ENCODE peak calls at places on chromosomes 4 and X, in seven cellular contexts. One of them, this sample, is unnamed.

GRCh38 chrX:148878371-148878770 is 378.0 kb downstream of the AFF2 start:
- DNase-seq in lower leg skin: no peak
- DNase-seq in skeletal muscle cell: no peak
- DNase-seq in OCI-M1: no peak
- DNase-seq in H4: peak; percentile 5
- DNase-seq in HEK293T: no peak
- DNase-seq in RPMI8226: no peak
- DNase-seq in this sample: no peak

GRCh38 chrX:97563531-97564133 is 679.9 kb downstream of the RPA4 start:
- DNase-seq in lower leg skin: peak; percentile 12
- DNase-seq in skeletal muscle cell: peak; percentile 11
- DNase-seq in OCI-M1: peak; percentile 84
- DNase-seq in H4: peak; percentile 74
- DNase-seq in HEK293T: no peak
- DNase-seq in RPMI8226: peak; percentile 76
- DNase-seq in this sample: peak; percentile 45

GRCh38 chrX:69263421-69263820 is 98.2 kb upstream of the PJA1 start:
- DNase-seq in lower leg skin: no peak
- DNase-seq in skeletal muscle cell: no peak
- DNase-seq in OCI-M1: no peak
- DNase-seq in H4: no peak
- DNase-seq in HEK293T: no peak
- DNase-seq in RPMI8226: no peak
- DNase-seq in this sample: no peak

GRCh38 chrX:53312946-53313745 is 31.8 kb upstream of the IQSEC2 start:
- DNase-seq in lower leg skin: peak; percentile 35
- DNase-seq in skeletal muscle cell: no peak
- DNase-seq in OCI-M1: peak; percentile 86
- DNase-seq in H4: peak; percentile 30
- DNase-seq in HEK293T: peak; percentile 76
- DNase-seq in RPMI8226: peak; percentile 61
- DNase-seq in this sample: peak; percentile 70

GRCh38 chr4:142404191-142404611 is 441.9 kb downstream of the INPP4B start:
- DNase-seq in lower leg skin: no peak
- DNase-seq in skeletal muscle cell: no peak
- DNase-seq in OCI-M1: peak; percentile 84
- DNase-seq in H4: peak; percentile 55
- DNase-seq in HEK293T: no peak
- DNase-seq in RPMI8226: peak; percentile 14
- DNase-seq in this sample: peak; percentile 21

GRCh38 chrX:54785901-54786300 is 12.2 kb downstream of the ITIH6 start:
- DNase-seq in lower leg skin: no peak
- DNase-seq in skeletal muscle cell: no peak
- DNase-seq in OCI-M1: peak; percentile 39
- DNase-seq in H4: peak; percentile 9
- DNase-seq in HEK293T: peak; percentile 26
- DNase-seq in RPMI8226: peak; percentile 25
- DNase-seq in this sample: no peak

GRCh38 chrX:110418857-110419249 is 60.2 kb downstream of the RTL9 start:
- DNase-seq in lower leg skin: no peak
- DNase-seq in skeletal muscle cell: peak; percentile 75
- DNase-seq in OCI-M1: peak; percentile 12
- DNase-seq in H4: peak; percentile 39
- DNase-seq in HEK293T: peak; percentile 44
- DNase-seq in RPMI8226: no peak
- DNase-seq in this sample: no peak

GRCh38 chr4:57053508-57053907 is 56.7 kb downstream of the IGFBP7 start:
- DNase-seq in lower leg skin: no peak
- DNase-seq in skeletal muscle cell: no peak
- DNase-seq in OCI-M1: no peak
- DNase-seq in H4: no peak
- DNase-seq in HEK293T: no peak
- DNase-seq in RPMI8226: no peak
- DNase-seq in this sample: no peak